ENCODE peak calls at places on chromosomes 1 and 21, in four cellular contexts. K is ACHN, E is cardiac fibroblast, O is BJ. N is an unnamed sample.

GRCh38 chr1:4309676-4310320 is 344.6 kb upstream of the AJAP1 start:
- DNase-seq in K (no peak), E (no peak), O (no peak), N (no peak)

GRCh38 chr1:17010601-17011438 is 908 bp downstream of the ATP13A2 start:
- DNase-seq in K (peak), E (peak), O (no peak), N (no peak)

GRCh38 chr1:63824386-63824898 is 50.6 kb downstream of the ROR1 start:
- DNase-seq in K (no peak), E (no peak), O (no peak), N (peak)

GRCh38 chr21:21468003-21468402 is 469.8 kb downstream of the NCAM2 start:
- DNase-seq in K (no peak), E (no peak), O (no peak), N (no peak)

GRCh38 chr1:12346483-12347155 is 116.8 kb downstream of the VPS13D start:
- DNase-seq in K (no peak), E (no peak), O (no peak), N (no peak)

GRCh38 chr1:165879946-165880345 is 52.5 kb downstream of the UCK2 start:
- DNase-seq in K (no peak), E (no peak), O (no peak), N (no peak)

GRCh38 chr1:86846166-86846647 is 67.7 kb downstream of the SELENOF start:
- DNase-seq in K (no peak), E (peak), O (peak), N (peak)

GRCh38 chr1:11684070-11684469 is 3.1 kb upstream of the MAD2L2 start:
- DNase-seq in K (no peak), E (no peak), O (no peak), N (no peak)

GRCh38 chr1:75725256-75725655 is 747 bp downstream of the ACADM start:
- DNase-seq in K (peak), E (peak), O (no peak), N (peak)

GRCh38 chr1:99170516-99170915 is 93.8 kb upstream of the PLPPR4 start:
- DNase-seq in K (peak), E (no peak), O (peak), N (no peak)

N was measured in retinal pigment epithelial cell.